ENCODE peak calls at places on chromosomes 6 and 20, in nine cellular contexts. S, Y, L, K, U, I, G, O and E are unnamed samples.

GRCh38 chr6:33785766-33786165 is 3.2 kb downstream of the LEMD2 start:
- DNase-seq in L (peak), O (peak), U (no peak), K (no peak), S (no peak), G (no peak), Y (no peak), I (no peak), E (no peak)

GRCh38 chr6:148501178-148501590 is 158.5 kb downstream of the SASH1 start:
- DNase-seq in L (peak), G (no peak), K (peak), I (peak), S (peak), Y (no peak), U (no peak), O (peak), E (no peak)

GRCh38 chr6:33418690-33419291 is 884 bp upstream of the CUTA start:
- DNase-seq in U (no peak), O (peak), K (no peak), G (no peak), I (no peak), L (no peak), Y (peak), S (no peak), E (no peak)

GRCh38 chr6:51077967-51078518 is 259.4 kb downstream of the TFAP2B start:
- DNase-seq in I (no peak), G (no peak), L (no peak), O (no peak), U (no peak), S (no peak), K (no peak), Y (no peak), E (no peak)

GRCh38 chr6:43355862-43356590 is 13.4 kb downstream of the ZNF318 start:
- DNase-seq in K (no peak), U (peak), G (peak), O (peak), Y (no peak), I (no peak), L (peak), S (peak), E (peak)

GRCh38 chr20:58646703-58647102 is 4.4 kb upstream of the STX16 start:
- DNase-seq in L (no peak), I (no peak), K (no peak), Y (no peak), O (no peak), U (peak), G (no peak), S (no peak), E (no peak)

GRCh38 chr6:53960311-53960710 is 150.9 kb upstream of the MLIP start:
- DNase-seq in K (no peak), U (no peak), L (peak), I (no peak), O (peak), Y (no peak), S (no peak), G (no peak), E (no peak)

GRCh38 chr6:1526689-1527088 is 83.0 kb upstream of the FOXC1 start:
- DNase-seq in S (no peak), O (no peak), G (no peak), L (peak), Y (no peak), K (no peak), I (no peak), U (no peak), E (no peak)

GRCh38 chr6:112802154-112802553 is 455.0 kb downstream of the RFPL4B start:
- DNase-seq in Y (no peak), K (no peak), I (no peak), O (peak), U (no peak), S (peak), G (no peak), L (peak), E (no peak)

GRCh38 chr6:26105842-26106241 is 18.6 kb downstream of the HFE start:
- DNase-seq in I (no peak), O (peak), Y (no peak), G (no peak), S (no peak), L (peak), U (no peak), K (no peak), E (no peak)

GRCh38 chr20:9359561-9360308 is 154.7 kb upstream of the LAMP5 start:
- DNase-seq in I (peak), L (peak), G (peak), U (peak), S (peak), Y (peak), K (peak), O (peak), E (peak)

GRCh38 chr20:605237-605636 is 4.9 kb downstream of the TCF15 start:
- DNase-seq in Y (no peak), I (no peak), U (peak), G (no peak), S (no peak), K (no peak), O (no peak), L (no peak), E (no peak)

GRCh38 chr6:96563853-96564252 is 925 bp downstream of the FHL5 start:
- DNase-seq in Y (no peak), G (no peak), I (no peak), U (no peak), L (no peak), K (no peak), O (no peak), S (no peak), E (no peak)

DNA sequence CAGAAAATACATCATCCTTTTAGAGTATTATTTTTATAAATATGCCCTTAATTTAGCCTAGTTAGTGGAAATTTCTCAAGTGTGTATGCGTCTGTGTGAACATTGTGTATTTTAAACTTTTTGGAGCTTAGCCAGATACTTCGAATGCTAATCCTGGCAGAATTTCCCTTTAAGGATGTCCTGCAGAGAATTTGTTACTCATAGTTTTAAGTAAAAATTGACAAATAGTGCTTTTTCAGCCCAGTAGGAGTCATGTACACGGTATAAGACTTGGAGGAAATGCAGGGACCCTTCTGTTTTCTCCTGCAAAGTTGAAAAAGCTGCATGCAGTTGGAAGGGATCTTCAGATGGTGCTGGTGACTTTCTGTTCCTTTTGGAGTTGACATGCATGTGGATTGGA is at the start of gene FHL5:
- DNase-seq in G (no peak), Y (no peak), O (no peak), I (no peak), L (peak), U (no peak), S (peak), K (no peak), E (no peak)
- H3K4me3 ChIP-seq in G (no peak), Y (no peak), O (no peak), I (no peak), L (no peak), U (no peak), S (peak), K (peak), E (no peak)

DNA sequence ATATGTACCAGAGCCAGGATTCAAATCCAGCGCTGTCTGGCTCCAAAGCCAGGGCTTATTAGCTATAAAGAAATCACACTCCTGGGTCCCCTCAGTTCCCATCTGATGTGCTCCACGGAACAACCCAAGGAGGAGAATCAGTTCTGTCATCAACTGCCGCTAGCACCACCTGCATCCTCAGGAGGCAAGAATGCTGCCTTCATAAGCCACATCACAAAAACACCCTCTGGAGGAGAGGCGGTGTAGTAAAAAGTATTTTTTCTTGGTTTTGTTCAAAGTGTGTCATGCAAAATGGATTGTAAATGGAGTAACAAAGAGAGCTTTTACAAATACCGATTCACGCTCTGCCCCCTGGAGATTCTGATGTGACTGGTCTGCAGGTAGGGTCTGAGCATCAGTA is 57.1 kb downstream of the TNFRSF21 start:
- DNase-seq in I (no peak), S (no peak), O (no peak), K (no peak), L (no peak), U (peak), Y (no peak), G (no peak), E (peak)
- H3K4me3 ChIP-seq in I (no peak), S (no peak), O (no peak), K (no peak), L (no peak), U (no peak), Y (no peak), G (no peak), E (no peak)

GRCh38 chr20:54985100-54985499 is 509.7 kb downstream of the DOK5 start:
- DNase-seq in G (no peak), U (no peak), I (no peak), K (no peak), Y (no peak), L (no peak), O (no peak), S (no peak), E (no peak)

GRCh38 chr20:54981181-54981580 is 505.8 kb downstream of the DOK5 start:
- DNase-seq in K (no peak), L (no peak), Y (no peak), I (no peak), G (no peak), O (no peak), S (no peak), U (no peak), E (no peak)

GRCh38 chr20:54980321-54980960 is 505.0 kb downstream of the DOK5 start:
- DNase-seq in G (no peak), O (no peak), U (peak), L (no peak), I (no peak), Y (peak), S (peak), K (no peak), E (peak)

GRCh38 chr20:54984104-54984448 is 508.7 kb downstream of the DOK5 start:
- DNase-seq in O (no peak), I (no peak), L (no peak), S (no peak), Y (no peak), K (no peak), U (no peak), G (no peak), E (no peak)
- H3K4me3 ChIP-seq in O (no peak), I (no peak), L (no peak), S (no peak), Y (no peak), K (no peak), U (no peak), G (no peak), E (no peak)

DNA sequence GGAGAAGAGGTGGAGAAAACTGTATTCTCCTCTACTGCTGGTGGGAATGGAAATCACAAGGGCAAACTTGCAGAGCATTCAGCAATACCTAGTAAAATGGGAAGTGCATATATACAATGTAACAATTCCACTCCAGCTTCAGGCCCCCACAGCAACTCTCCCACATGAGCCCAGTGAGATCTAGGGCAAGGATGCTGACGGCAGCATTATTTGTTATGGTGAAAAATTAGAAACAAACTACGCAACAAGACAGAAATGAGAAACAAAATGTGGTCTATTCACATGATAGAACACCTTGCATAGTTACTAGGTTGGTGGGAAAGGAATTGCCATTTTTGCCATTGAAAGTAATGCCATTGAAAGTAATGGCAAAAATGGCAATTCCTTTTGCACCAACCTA is 98.9 kb upstream of the SRSF6 start:
- DNase-seq in O (no peak), Y (no peak), U (no peak), I (no peak), S (no peak), K (no peak), L (no peak), G (no peak), E (no peak)
- H3K4me3 ChIP-seq in O (no peak), Y (no peak), U (no peak), I (no peak), S (no peak), K (no peak), L (no peak), G (no peak), E (no peak)

DNA sequence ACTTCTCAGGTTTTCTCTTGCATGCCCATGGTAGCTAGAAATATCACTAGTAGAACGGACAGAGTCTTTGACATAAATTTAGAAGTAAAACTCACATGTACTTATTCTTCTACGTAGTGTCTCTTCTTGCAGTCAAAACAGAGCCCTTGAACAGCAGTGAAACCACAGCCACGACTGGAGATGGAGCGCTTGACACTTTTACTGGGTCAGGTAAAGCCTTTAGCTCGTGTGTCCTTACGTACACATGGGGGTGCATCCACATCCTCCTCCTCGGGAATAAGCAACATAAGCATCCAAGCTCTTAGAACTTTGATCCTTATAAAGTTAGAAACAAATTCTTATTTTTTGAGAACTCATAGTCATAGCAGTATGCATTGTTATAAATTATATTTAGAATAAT is 215.3 kb downstream of the EYA4 start:
- DNase-seq in U (peak), Y (no peak), L (no peak), G (no peak), O (no peak), I (no peak), S (no peak), K (no peak), E (no peak)
- H3K4me3 ChIP-seq in U (no peak), Y (no peak), L (no peak), G (no peak), O (no peak), I (no peak), S (no peak), K (no peak), E (no peak)